ENCODE peak calls at places on chromosomes 6 and 20, in four cellular contexts. A is upper lobe of left lung, J is A549, Y is K562. B is an unnamed sample.

GRCh38 chr6:3085074-3085473 is 16.8 kb downstream of the RIPK1 start:
- DNase-seq in J (no peak), A (no peak), Y (no peak), B (no peak)

GRCh38 chr6:75893058-75893775 is 144.2 kb downstream of the MYO6 start:
- DNase-seq in J (peak), A (no peak), Y (peak), B (no peak)

GRCh38 chr6:107113460-107114212 is 1.7 kb downstream of the BEND3 start:
- DNase-seq in Y (no peak), J (no peak), A (no peak), B (no peak)

GRCh38 chr6:168091381-168092264 is 12.6 kb upstream of the FRMD1 start:
- DNase-seq in J (no peak), A (no peak), Y (no peak), B (no peak)

GRCh38 chr6:148747493-148748160 is 797 bp downstream of the UST start:
- DNase-seq in A (peak), J (peak), Y (no peak), B (no peak)

GRCh38 chr6:150576651-150577226 is 22.9 kb upstream of the PLEKHG1 start:
- DNase-seq in J (no peak), Y (no peak), A (no peak), B (no peak)

GRCh38 chr20:10922941-10923340 is 249.1 kb upstream of the JAG1 start:
- DNase-seq in A (no peak), Y (no peak), J (no peak), B (no peak)

GRCh38 chr6:125789576-125790402 is 971 bp upstream of the NCOA7 start:
- DNase-seq in A (peak), J (no peak), Y (peak), B (no peak)

GRCh38 chr20:9498322-9498721 is 16.1 kb upstream of the LAMP5 start:
- DNase-seq in A (no peak), Y (no peak), J (no peak), B (no peak)

GRCh38 chr6:131366223-131366622 is 206.8 kb upstream of the ARG1 start:
- DNase-seq in A (no peak), Y (no peak), J (no peak), B (no peak)

GRCh38 chr6:16518265-16518664 is 243.0 kb downstream of the ATXN1 start:
- DNase-seq in A (no peak), Y (no peak), J (no peak), B (no peak)

GRCh38 chr6:111486921-111487320 is 3.9 kb upstream of the REV3L start:
- DNase-seq in Y (no peak), A (no peak), J (no peak), B (no peak)

GRCh38 chr20:45919536-45919933 is 7.6 kb upstream of the PLTP start:
- DNase-seq in Y (no peak), J (no peak), A (no peak), B (no peak)

GRCh38 chr6:46490425-46491200 is 636 bp downstream of the RCAN2 start:
- DNase-seq in J (no peak), Y (peak), A (peak), B (no peak)

GRCh38 chr20:33810885-33811762 is at the start of gene CHMP4B:
- DNase-seq in Y (peak), J (peak), A (peak), B (peak)

GRCh38 chr6:11207199-11207968 is 25.1 kb downstream of the NEDD9 start:
- DNase-seq in Y (no peak), J (peak), A (peak), B (no peak)

GRCh38 chr6:46453221-46453620 is 38.0 kb downstream of the RCAN2 start:
- DNase-seq in Y (no peak), J (no peak), A (no peak), B (no peak)

GRCh38 chr6:135830971-135831370 is 20.5 kb upstream of the PDE7B start:
- DNase-seq in A (no peak), J (no peak), Y (no peak), B (no peak)

GRCh38 chr6:70838907-70839285 is 118.0 kb downstream of the B3GAT2 start:
- DNase-seq in Y (no peak), A (no peak), J (no peak), B (no peak)

GRCh38 chr6:153947817-153948447 is 91.1 kb upstream of the OPRM1 start:
- DNase-seq in J (no peak), Y (peak), A (peak), B (no peak)

GRCh38 chr6:125445054-125445453 is 143.3 kb upstream of the HDDC2 start:
- DNase-seq in Y (no peak), J (no peak), A (no peak), B (no peak)

GRCh38 chr6:23990158-23990557 is 135.9 kb upstream of the NRSN1 start:
- DNase-seq in J (no peak), Y (no peak), A (no peak), B (no peak)

GRCh38 chr6:7640607-7641577 is 50.9 kb downstream of the SNRNP48 start:
- DNase-seq in Y (no peak), J (peak), A (no peak), B (no peak)

GRCh38 chr6:161439093-161439492 is 165.2 kb upstream of the AGPAT4 start:
- DNase-seq in Y (peak), A (no peak), J (peak), B (no peak)

GRCh38 chr6:128112494-128112893 is 211.6 kb upstream of the THEMIS start:
- DNase-seq in Y (no peak), A (no peak), J (no peak), B (no peak)

GRCh38 chr6:18047406-18047805 is 60.0 kb upstream of the KIF13A start:
- DNase-seq in A (no peak), J (no peak), Y (no peak), B (no peak)

DNA sequence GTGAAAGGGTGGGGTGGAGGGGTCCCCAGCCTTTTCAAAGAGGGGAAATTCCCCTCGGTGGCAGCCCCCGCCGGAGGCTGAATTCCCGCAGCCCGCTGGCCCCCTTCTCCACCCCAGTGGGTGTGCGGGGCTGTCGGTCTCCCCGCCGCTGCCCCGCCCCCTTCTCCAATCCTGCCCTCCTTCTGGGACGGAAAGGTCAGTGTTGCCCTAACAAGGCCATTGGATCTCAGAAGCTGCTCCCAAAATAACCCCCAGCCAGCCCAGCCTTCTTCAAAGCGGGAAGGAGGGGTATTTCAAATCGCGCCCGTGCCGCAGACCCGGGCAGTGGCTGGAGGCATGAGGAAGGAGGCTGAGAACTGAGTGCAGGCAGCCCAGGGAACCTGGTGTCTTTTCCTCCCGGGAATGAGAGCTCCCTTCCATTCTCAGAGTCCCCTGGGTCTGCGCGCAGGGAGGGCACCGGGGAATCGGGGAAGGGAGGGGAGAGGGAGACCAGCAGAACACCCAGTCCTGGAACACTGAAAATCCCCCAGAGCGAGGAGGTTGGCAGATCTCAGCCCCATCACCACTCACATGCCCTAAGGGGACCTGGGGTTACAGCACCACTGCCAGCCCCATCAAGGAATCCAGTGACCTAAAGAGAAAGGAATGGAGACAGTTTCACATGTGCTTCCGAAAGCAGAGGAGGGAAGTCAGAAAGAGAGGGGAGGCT is at the start of gene JPH2:
- DNase-seq in J (peak), A (no peak), Y (no peak), B (peak)
- TF ChIP-seq POLR2A in J (peak), A (no peak), Y (no peak), B (peak)

GRCh38 chr6:32968093-32968769 is at the start of gene BRD2:
- DNase-seq in J (peak), Y (peak), A (peak), B (peak)
- TF ChIP-seq EP300 in J (no peak), Y (peak), A (peak), B (no peak)

GRCh38 chr6:33771342-33772113 is 17.4 kb downstream of the LEMD2 start:
- DNase-seq in J (peak), Y (peak), A (peak), B (no peak)

GRCh38 chr6:33770833-33771341 is 18.0 kb downstream of the LEMD2 start:
- DNase-seq in Y (no peak), A (no peak), J (no peak), B (no peak)

GRCh38 chr6:33768644-33769120 is 20.2 kb downstream of the LEMD2 start:
- DNase-seq in A (peak), Y (peak), J (peak), B (no peak)

GRCh38 chr6:33769248-33769821 is 19.6 kb downstream of the LEMD2 start:
- DNase-seq in A (no peak), J (no peak), Y (no peak), B (no peak)

DNA sequence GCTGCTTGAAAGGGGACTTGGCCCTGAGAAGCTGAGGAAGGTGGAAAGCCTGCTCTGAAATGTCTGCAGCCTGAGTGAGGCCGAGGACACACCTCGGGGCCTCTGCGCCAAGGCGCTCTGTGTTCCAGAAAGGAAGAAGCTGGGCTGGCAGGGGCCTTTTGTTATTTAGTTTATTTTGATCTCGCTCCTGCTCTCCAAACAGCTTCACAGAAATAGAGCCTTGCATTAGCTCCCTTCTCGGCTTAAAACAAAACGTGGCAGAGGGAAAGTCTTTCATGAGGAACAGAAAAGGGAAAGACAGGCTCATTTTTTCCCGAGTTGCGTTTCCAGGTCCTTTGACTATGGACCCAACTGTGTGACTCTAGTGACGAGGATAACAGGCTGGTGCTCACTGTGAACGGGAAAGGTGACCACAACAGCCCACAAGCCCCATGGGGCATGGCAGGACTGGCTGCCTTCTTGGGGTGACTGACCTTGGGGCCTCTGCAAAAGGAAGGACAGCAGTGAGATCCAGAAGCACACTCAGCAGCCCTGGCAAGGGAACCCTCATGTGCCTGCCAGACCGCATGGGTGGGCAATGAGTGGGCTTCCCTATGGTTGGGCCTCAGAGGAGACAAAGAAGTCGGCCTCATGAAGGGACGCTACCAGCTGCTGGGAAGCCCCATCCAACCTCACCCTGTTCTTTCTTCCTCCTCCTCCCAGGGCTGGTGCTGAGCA is 18.7 kb downstream of the LEMD2 start:
- DNase-seq in A (no peak), J (no peak), Y (no peak), B (no peak)
- TF ChIP-seq POLR2A in A (no peak), J (no peak), Y (peak), B (no peak)

GRCh38 chr6:119461187-119461586 is 111.6 kb upstream of the MAN1A1 start:
- DNase-seq in A (no peak), Y (no peak), J (no peak), B (no peak)
- TF ChIP-seq EP300 in A (no peak), Y (no peak), J (no peak), B (no peak)

DNA sequence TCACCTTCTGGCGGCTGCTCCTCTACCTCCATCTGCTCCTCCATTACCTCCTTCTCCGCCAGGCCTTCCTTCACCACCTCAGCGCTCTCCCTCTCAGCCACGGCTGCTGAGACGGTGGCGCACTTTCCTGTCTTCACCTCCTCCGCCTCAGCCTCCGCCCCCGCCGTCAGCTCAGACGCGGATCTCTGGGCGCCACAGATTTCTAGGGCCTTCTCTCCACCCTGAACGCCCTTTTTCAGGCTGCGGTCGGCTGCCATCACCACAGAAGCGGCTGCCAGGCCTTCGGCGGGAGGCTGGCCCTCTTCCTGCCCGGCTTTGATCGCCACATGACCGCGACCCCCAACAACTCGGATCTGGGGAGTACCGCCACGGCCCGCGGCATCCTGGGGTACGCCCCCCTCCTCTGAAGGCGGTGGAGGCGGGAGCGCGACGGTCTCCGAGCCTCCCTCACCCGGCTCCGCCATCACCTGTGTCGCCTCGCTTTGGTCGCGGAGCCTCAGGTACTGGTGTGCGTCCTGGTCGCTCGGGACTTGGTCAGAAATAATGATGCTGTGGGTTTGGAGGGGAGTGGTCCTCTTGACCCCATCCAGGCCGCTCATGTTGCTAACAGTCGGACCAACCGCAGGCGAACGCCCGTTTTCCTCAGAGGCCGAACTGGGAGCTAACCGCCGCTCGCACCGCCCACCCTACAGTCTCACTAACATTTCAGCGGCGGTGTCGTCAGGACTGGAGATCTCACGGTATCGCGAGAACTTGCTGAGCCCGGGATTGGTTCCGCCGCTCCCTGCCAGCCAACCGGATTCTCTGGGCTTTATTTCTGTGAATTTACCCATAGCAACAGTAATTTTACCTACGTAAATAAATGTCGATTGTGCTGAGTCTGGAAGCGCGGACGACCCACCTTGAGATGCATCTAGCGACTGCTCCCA is at the start of gene TSPYL1:
- DNase-seq in J (peak), A (peak), Y (peak), B (peak)
- TF ChIP-seq POLR2A in J (peak), A (peak), Y (peak), B (peak)